ENCODE peak calls at places on chromosomes 1 and 21, in seven cellular contexts. C is renal cortical epithelial cell, G is Right ventricle myocardium superior, H is AG08396, Z is WERI-Rb-1, I is Ammon's horn, Y is GM19239. L is an unnamed sample.

GRCh38 chr1:52002038-52002917 is 11.8 kb upstream of the RAB3B start:
- DNase-seq in Z (peak; percentile 71), Y (peak; percentile 81), G (no peak), C (peak; percentile 91), H (peak; percentile 82), I (peak; percentile 89), L (peak; percentile 86)

GRCh38 chr1:15573477-15573876 is 11.4 kb downstream of the AGMAT start:
- DNase-seq in H (no peak), Z (no peak), Y (no peak), G (no peak), I (peak; percentile 56), C (peak; percentile 29), L (no peak)

GRCh38 chr21:36385909-36386642 is 884 bp downstream of the CHAF1B start:
- DNase-seq in C (no peak), I (no peak), G (no peak), H (no peak), Z (no peak), Y (no peak), L (no peak)

GRCh38 chr21:45971487-45972352 is 9.8 kb upstream of the COL6A1 start:
- DNase-seq in I (no peak), G (peak; percentile 88), H (peak; percentile 85), Z (peak; percentile 7), C (no peak), Y (no peak), L (no peak)

GRCh38 chr1:172674831-172675613 is 16.1 kb downstream of the FASLG start:
- DNase-seq in Y (no peak), I (no peak), G (no peak), Z (no peak), C (no peak), H (no peak), L (no peak)

GRCh38 chr1:93629101-93630059 is 52.3 kb downstream of the BCAR3 start:
- DNase-seq in I (peak; percentile 84), H (peak; percentile 46), Z (peak; percentile 28), C (peak; percentile 74), G (no peak), Y (peak; percentile 48), L (peak; percentile 81)

GRCh38 chr1:187157552-187157951 is 328.8 kb downstream of the PLA2G4A start:
- DNase-seq in Z (no peak), G (no peak), C (peak; percentile 0), Y (no peak), I (no peak), H (no peak), L (no peak)

GRCh38 chr1:206828765-206829164 is 36.7 kb upstream of the IL20 start:
- DNase-seq in I (no peak), G (no peak), Z (no peak), C (no peak), Y (no peak), H (no peak), L (no peak)

GRCh38 chr1:190439447-190439846 is 38.2 kb downstream of the BRINP3 start:
- DNase-seq in I (no peak), Y (no peak), G (no peak), C (no peak), H (no peak), Z (no peak), L (no peak)

GRCh38 chr1:40057310-40058030 is 16.9 kb downstream of the CAP1 start:
- DNase-seq in G (no peak), H (no peak), C (no peak), Z (no peak), Y (no peak), I (no peak), L (peak; percentile 87)

GRCh38 chr1:171113377-171113776 is 22.7 kb downstream of the FMO3 start:
- DNase-seq in Y (no peak), H (no peak), C (no peak), Z (no peak), G (no peak), I (no peak), L (no peak)

GRCh38 chr1:204961765-204962419 is 81.1 kb upstream of the CNTN2 start:
- DNase-seq in G (peak; percentile 49), H (no peak), I (no peak), Z (no peak), C (no peak), Y (no peak), L (no peak)

GRCh38 chr1:168089326-168089978 is 47.3 kb downstream of the GPR161 start:
- DNase-seq in G (no peak), Z (no peak), Y (no peak), C (no peak), H (no peak), I (no peak), L (no peak)